ENCODE peak calls at places on chromosomes 2 and 18, in four cellular contexts. P, G, T and L are unnamed samples.

GRCh38 chr18:36095936-36096519 is 28.7 kb upstream of the RPRD1A start:
- DNase-seq in G (no peak), T (no peak), P (no peak), L (peak)

GRCh38 chr2:23381084-23381483 is 3.9 kb upstream of the KLHL29 start:
- DNase-seq in G (peak), T (no peak), P (no peak), L (peak)

GRCh38 chr18:70693196-70693595 is 404.4 kb downstream of the SOCS6 start:
- DNase-seq in P (no peak), T (no peak), G (no peak), L (no peak)

GRCh38 chr2:169933124-169933711 is 106.0 kb downstream of the UBR3 start:
- DNase-seq in G (no peak), P (no peak), T (no peak), L (peak)

GRCh38 chr2:6780765-6781274 is 84.9 kb downstream of the CMPK2 start:
- DNase-seq in P (no peak), T (no peak), G (no peak), L (no peak)

GRCh38 chr2:141589314-141589713 is 541.5 kb downstream of the LRP1B start:
- DNase-seq in G (no peak), T (no peak), P (no peak), L (no peak)

GRCh38 chr18:10398571-10398970 is 55.9 kb upstream of the APCDD1 start:
- DNase-seq in P (no peak), G (no peak), T (no peak), L (no peak)

GRCh38 chr18:34884456-34884855 is 156.8 kb upstream of the MAPRE2 start:
- DNase-seq in G (no peak), P (no peak), T (no peak), L (no peak)

GRCh38 chr2:128293426-128293755 is 25.3 kb downstream of the HS6ST1 start:
- DNase-seq in G (no peak), P (no peak), T (no peak), L (no peak)

GRCh38 chr2:85907671-85908157 is 18.9 kb upstream of the ST3GAL5 start:
- DNase-seq in T (no peak), G (no peak), P (no peak), L (no peak)

GRCh38 chr2:10242998-10243925 is 59.4 kb upstream of the HPCAL1 start:
- DNase-seq in P (no peak), T (no peak), G (no peak), L (no peak)

GRCh38 chr18:39959839-39960238 is 1995.2 kb upstream of the PIK3C3 start:
- DNase-seq in G (no peak), T (no peak), P (no peak), L (no peak)

GRCh38 chr2:3718679-3719078 is 15.3 kb downstream of the DCDC2C start:
- DNase-seq in P (no peak), T (no peak), G (no peak), L (no peak)

GRCh38 chr2:42789751-42790150 is 2.6 kb downstream of the HAAO start:
- DNase-seq in T (no peak), P (peak), G (no peak), L (no peak)

GRCh38 chr18:2502880-2503279 is 68.4 kb downstream of the METTL4 start:
- DNase-seq in P (no peak), T (no peak), G (no peak), L (no peak)

GRCh38 chr18:43904209-43904837 is 627.0 kb upstream of the SYT4 start:
- DNase-seq in G (no peak), T (no peak), P (no peak), L (no peak)

GRCh38 chr2:191041418-191042161 is 27.6 kb upstream of the STAT1 start:
- DNase-seq in T (no peak), P (no peak), G (no peak), L (no peak)

GRCh38 chr2:206116278-206116677 is 30.3 kb upstream of the INO80D start:
- DNase-seq in T (no peak), P (no peak), G (no peak), L (no peak)

GRCh38 chr18:70195852-70196434 is 9.5 kb downstream of the RTTN start:
- DNase-seq in T (no peak), G (no peak), P (no peak), L (no peak)

GRCh38 chr18:30094556-30094955 is 948.0 kb downstream of the DSC3 start:
- DNase-seq in T (no peak), G (no peak), P (no peak), L (no peak)

GRCh38 chr2:60961457-60961856 is 56.1 kb upstream of the PEX13 start:
- DNase-seq in G (no peak), P (no peak), T (no peak), L (no peak)

GRCh38 chr2:120237491-120237902 is 14.3 kb upstream of the TMEM185B start:
- DNase-seq in G (no peak), T (no peak), P (peak), L (no peak)

GRCh38 chr2:38876407-38876806 is 631 bp downstream of the MORN2 start:
- DNase-seq in T (no peak), G (no peak), P (no peak), L (no peak)

GRCh38 chr2:234139755-234140154 is 89.3 kb downstream of the SPP2 start:
- DNase-seq in P (no peak), G (no peak), T (no peak), L (no peak)

GRCh38 chr2:200242553-200242952 is 63.9 kb upstream of the SPATS2L start:
- DNase-seq in P (no peak), T (no peak), G (no peak), L (no peak)

GRCh38 chr18:44135791-44136190 is 544.9 kb upstream of the SETBP1 start:
- DNase-seq in T (no peak), G (no peak), P (no peak), L (no peak)

GRCh38 chr2:205822578-205822977 is 140.3 kb downstream of the NRP2 start:
- DNase-seq in G (no peak), T (no peak), P (no peak), L (no peak)